ENCODE peak calls at places on chromosome 4, in five cellular contexts. Z, E, M, A and I are unnamed samples.

GRCh38 chr4:185570727-185571126 is 35.4 kb upstream of the PDLIM3 start:
- DNase-seq in Z (no peak), E (no peak), M (no peak), A (no peak), I (no peak)

GRCh38 chr4:87093443-87094123 is 126.8 kb downstream of the KLHL8 start:
- DNase-seq in Z (peak; percentile 76), E (no peak), M (peak; percentile 55), A (no peak), I (peak; percentile 76)

GRCh38 chr4:80077639-80078038 is 4.6 kb upstream of the ANTXR2 start:
- DNase-seq in Z (peak; percentile 81), E (no peak), M (no peak), A (no peak), I (no peak)

GRCh38 chr4:161647757-161648156 is 516.0 kb downstream of the FSTL5 start:
- DNase-seq in Z (no peak), E (peak; percentile 47), M (no peak), A (no peak), I (no peak)

GRCh38 chr4:186554485-186554884 is 882 bp downstream of the MTNR1A start:
- DNase-seq in Z (peak; percentile 42), E (no peak), M (peak; percentile 12), A (no peak), I (peak; percentile 54)

GRCh38 chr4:185467101-185467500 is 4.4 kb downstream of the CCDC110 start:
- DNase-seq in Z (no peak), E (no peak), M (peak; percentile 49), A (no peak), I (no peak)

GRCh38 chr4:147754037-147754445 is 22.2 kb downstream of the ARHGAP10 start:
- DNase-seq in Z (peak; percentile 79), E (no peak), M (peak; percentile 89), A (no peak), I (peak; percentile 43)

GRCh38 chr4:74117024-74117534 is 18.1 kb upstream of the CXCL2 start:
- DNase-seq in Z (peak; percentile 90), E (no peak), M (peak; percentile 93), A (no peak), I (no peak)

GRCh38 chr4:156815717-156816319 is 155.8 kb downstream of the PDGFC start:
- DNase-seq in Z (no peak), E (no peak), M (no peak), A (no peak), I (peak; percentile 97)

GRCh38 chr4:153483432-153484418 is 17.6 kb downstream of the TMEM131L start:
- DNase-seq in Z (peak; percentile 17), E (no peak), M (peak; percentile 24), A (no peak), I (peak; percentile 51)

GRCh38 chr4:145709336-145709735 is 29.4 kb downstream of the C4orf51 start:
- DNase-seq in Z (no peak), E (no peak), M (no peak), A (no peak), I (peak; percentile 96)

GRCh38 chr4:128707864-128708263 is 101.6 kb upstream of the JADE1 start:
- DNase-seq in Z (no peak), E (no peak), M (peak; percentile 76), A (no peak), I (no peak)

GRCh38 chr4:74098628-74098995 is 383 bp downstream of the CXCL2 start:
- DNase-seq in Z (peak; percentile 31), E (peak; percentile 74), M (peak; percentile 35), A (no peak), I (no peak)

GRCh38 chr4:168993724-168994510 is 16.1 kb downstream of the CBR4 start:
- DNase-seq in Z (peak; percentile 26), E (no peak), M (no peak), A (no peak), I (no peak)

GRCh38 chr4:121113680-121114079 is 41.3 kb upstream of the NDNF start:
- DNase-seq in Z (no peak), E (no peak), M (no peak), A (no peak), I (no peak)

GRCh38 chr4:120821986-120822385 is 100.5 kb downstream of the PRDM5 start:
- DNase-seq in Z (no peak), E (no peak), M (no peak), A (no peak), I (no peak)

GRCh38 chr4:18022572-18023039 is 1.1 kb upstream of the LCORL start:
- DNase-seq in Z (no peak), E (no peak), M (no peak), A (no peak), I (peak; percentile 27)

GRCh38 chr4:186169942-186170802 is 21.2 kb upstream of the CYP4V2 start:
- DNase-seq in Z (no peak), E (no peak), M (no peak), A (no peak), I (no peak)

GRCh38 chr4:99815597-99816011 is 1.0 kb upstream of the DAPP1 start:
- DNase-seq in Z (peak; percentile 64), E (no peak), M (peak; percentile 16), A (no peak), I (peak; percentile 53)

GRCh38 chr4:7805533-7806079 is 134.1 kb downstream of the AFAP1 start:
- DNase-seq in Z (peak; percentile 73), E (peak; percentile 85), M (peak; percentile 78), A (no peak), I (peak; percentile 32)

GRCh38 chr4:108188770-108189169 is 20.0 kb upstream of the LEF1 start:
- DNase-seq in Z (no peak), E (no peak), M (no peak), A (no peak), I (no peak)

GRCh38 chr4:113503691-113504090 is 257.8 kb downstream of the CAMK2D start:
- DNase-seq in Z (no peak), E (no peak), M (no peak), A (no peak), I (no peak)

GRCh38 chr4:38086515-38087226 is 126.5 kb downstream of the PTTG2 start:
- DNase-seq in Z (no peak), E (no peak), M (no peak), A (no peak), I (no peak)

GRCh38 chr4:108170729-108171540 is 2.2 kb upstream of the LEF1 start:
- DNase-seq in Z (no peak), E (no peak), M (peak; percentile 11), A (no peak), I (peak; percentile 90)

GRCh38 chr4:167290684-167291083 is 56.4 kb upstream of the SPOCK3 start:
- DNase-seq in Z (peak; percentile 56), E (no peak), M (peak; percentile 3), A (no peak), I (peak; percentile 68)

GRCh38 chr4:72767903-72768817 is 199.1 kb upstream of the ADAMTS3 start:
- DNase-seq in Z (peak; percentile 90), E (no peak), M (peak; percentile 9), A (no peak), I (no peak)

GRCh38 chr4:156971168-156971601 is 414 bp downstream of the PDGFC start:
- DNase-seq in Z (no peak), E (peak; percentile 73), M (no peak), A (no peak), I (peak; percentile 51)

GRCh38 chr4:141134051-141134450 is 782 bp upstream of the RNF150 start:
- DNase-seq in Z (peak; percentile 27), E (no peak), M (peak; percentile 54), A (no peak), I (peak; percentile 21)

GRCh38 chr4:87219648-87220093 is 747 bp downstream of the KLHL8 start:
- DNase-seq in Z (peak; percentile 42), E (peak; percentile 85), M (peak; percentile 58), A (no peak), I (peak; percentile 65)

GRCh38 chr4:89222171-89222570 is 85.4 kb downstream of the GPRIN3 start:
- DNase-seq in Z (peak; percentile 16), E (no peak), M (no peak), A (no peak), I (peak; percentile 80)

GRCh38 chr4:138398297-138398696 is 156.1 kb upstream of the SLC7A11 start:
- DNase-seq in Z (no peak), E (no peak), M (no peak), A (no peak), I (peak; percentile 96)

GRCh38 chr4:23323436-23323835 is 566.4 kb downstream of the PPARGC1A start:
- DNase-seq in Z (no peak), E (no peak), M (no peak), A (no peak), I (no peak)

GRCh38 chr4:165524532-165525190 is 145.9 kb downstream of the CPE start:
- DNase-seq in Z (no peak), E (no peak), M (no peak), A (no peak), I (no peak)

GRCh38 chr4:164959896-164960295 is 17.6 kb downstream of the TRIM61 start:
- DNase-seq in Z (peak; percentile 28), E (no peak), M (peak; percentile 74), A (no peak), I (no peak)

GRCh38 chr4:83558693-83559092 is 22.8 kb downstream of the GPAT3 start:
- DNase-seq in Z (peak; percentile 71), E (no peak), M (peak; percentile 41), A (no peak), I (no peak)